ENCODE peak calls at places on chromosomes 13 and 19, in five cellular contexts. U is CD4-positive, alpha-beta T cell; D is mucosa of descending colon; A is AG10803; I is endothelial cell. Z is an unnamed sample.

GRCh38 chr13:100537951-100538462 is 50.6 kb downstream of the GGACT start:
- DNase-seq in U (no peak), D (no peak), A (no peak), I (no peak), Z (no peak)

GRCh38 chr13:50410921-50411712 is 395.9 kb downstream of the KCNRG start:
- DNase-seq in U (no peak), D (no peak), A (peak; percentile 76), I (no peak), Z (no peak)

GRCh38 chr13:23636360-23636759 is 66.1 kb downstream of the TNFRSF19 start:
- DNase-seq in U (no peak), D (no peak), A (no peak), I (no peak), Z (no peak)

GRCh38 chr19:610801-611505 is 21.3 kb downstream of the HCN2 start:
- DNase-seq in U (peak; percentile 51), D (peak; percentile 76), A (peak; percentile 74), I (no peak), Z (no peak)

GRCh38 chr19:4369888-4370260 is 26.5 kb downstream of the MPND start:
- DNase-seq in U (peak; percentile 73), D (peak; percentile 84), A (peak; percentile 65), I (peak; percentile 56), Z (no peak)

GRCh38 chr19:39236527-39236926 is 8.3 kb downstream of the IFNL3 start:
- DNase-seq in U (no peak), D (peak; percentile 62), A (no peak), I (no peak), Z (no peak)

GRCh38 chr19:2371656-2372055 is 11.6 kb downstream of the TMPRSS9 start:
- DNase-seq in U (no peak), D (no peak), A (peak; percentile 38), I (no peak), Z (no peak)

GRCh38 chr13:51221674-51222509 is at the start of gene FAM124A:
- DNase-seq in U (peak; percentile 13), D (no peak), A (peak; percentile 16), I (peak; percentile 71), Z (peak; percentile 40)

GRCh38 chr13:23870356-23871146 is 18.6 kb downstream of the MIPEP start:
- DNase-seq in U (no peak), D (no peak), A (peak; percentile 9), I (no peak), Z (no peak)

GRCh38 chr13:113091891-113092775 is 13.5 kb upstream of the F7 start:
- DNase-seq in U (no peak), D (peak; percentile 33), A (no peak), I (no peak), Z (peak; percentile 18)

GRCh38 chr13:27290715-27291114 is 20.1 kb downstream of the RASL11A start:
- DNase-seq in U (no peak), D (no peak), A (no peak), I (no peak), Z (no peak)

GRCh38 chr13:45446181-45446580 is 18.6 kb upstream of the COG3 start:
- DNase-seq in U (no peak), D (no peak), A (peak; percentile 75), I (no peak), Z (no peak)

GRCh38 chr19:57653689-57654088 is 15.0 kb upstream of the ZSCAN4 start:
- DNase-seq in U (no peak), D (no peak), A (no peak), I (no peak), Z (no peak)

GRCh38 chr13:112545866-112546265 is 42.1 kb downstream of the TUBGCP3 start:
- DNase-seq in U (no peak), D (no peak), A (peak; percentile 70), I (no peak), Z (no peak)

GRCh38 chr19:12778020-12778904 is 2.9 kb upstream of the HOOK2 start:
- DNase-seq in U (no peak), D (peak; percentile 86), A (peak; percentile 81), I (peak; percentile 77), Z (no peak)

GRCh38 chr13:50025446-50025845 is 10.2 kb downstream of the KCNRG start:
- DNase-seq in U (no peak), D (no peak), A (peak; percentile 3), I (no peak), Z (no peak)

GRCh38 chr13:24511019-24511823 is 1.4 kb downstream of the PARP4 start:
- DNase-seq in U (peak; percentile 11), D (no peak), A (peak; percentile 84), I (no peak), Z (no peak)

DNA sequence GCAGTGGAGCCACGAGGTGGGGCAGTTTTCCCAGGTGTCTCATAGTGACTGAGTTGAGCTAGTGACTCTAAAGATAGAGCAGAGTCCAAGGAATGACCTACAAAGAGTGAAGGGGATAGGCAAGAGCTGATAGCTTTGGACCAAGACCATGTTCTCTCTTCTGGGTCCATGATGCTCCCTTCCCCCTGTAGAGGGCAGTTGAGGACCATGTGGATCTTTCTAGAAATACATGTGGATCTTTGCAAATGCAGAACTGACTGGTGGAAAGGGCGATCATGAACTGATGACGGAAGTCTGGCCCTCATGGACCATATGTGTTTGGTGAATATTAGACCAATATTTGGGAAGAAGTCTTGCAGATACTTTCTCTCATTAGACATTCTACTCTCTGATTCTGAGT is 6.9 kb downstream of the PSG1 start:
- DNase-seq in U (no peak), D (no peak), A (no peak), I (no peak), Z (no peak)
- TF ChIP-seq CTCF in U (no peak), D (no peak), A (peak; percentile 33), I (no peak), Z (no peak)

GRCh38 chr19:6519289-6519688 is 11.5 kb upstream of the TNFSF9 start:
- DNase-seq in U (no peak), D (no peak), A (peak; percentile 80), I (no peak), Z (no peak)

GRCh38 chr19:6521718-6522646 is 8.8 kb upstream of the TNFSF9 start:
- DNase-seq in U (peak; percentile 20), D (peak; percentile 81), A (no peak), I (no peak), Z (no peak)

GRCh38 chr19:6514926-6515325 is 12.8 kb upstream of the TUBB4A start:
- DNase-seq in U (no peak), D (no peak), A (no peak), I (no peak), Z (no peak)

GRCh38 chr19:6516018-6516658 is 14.0 kb upstream of the TUBB4A start:
- DNase-seq in U (peak; percentile 41), D (peak; percentile 95), A (peak; percentile 88), I (peak; percentile 88), Z (peak; percentile 79)

DNA sequence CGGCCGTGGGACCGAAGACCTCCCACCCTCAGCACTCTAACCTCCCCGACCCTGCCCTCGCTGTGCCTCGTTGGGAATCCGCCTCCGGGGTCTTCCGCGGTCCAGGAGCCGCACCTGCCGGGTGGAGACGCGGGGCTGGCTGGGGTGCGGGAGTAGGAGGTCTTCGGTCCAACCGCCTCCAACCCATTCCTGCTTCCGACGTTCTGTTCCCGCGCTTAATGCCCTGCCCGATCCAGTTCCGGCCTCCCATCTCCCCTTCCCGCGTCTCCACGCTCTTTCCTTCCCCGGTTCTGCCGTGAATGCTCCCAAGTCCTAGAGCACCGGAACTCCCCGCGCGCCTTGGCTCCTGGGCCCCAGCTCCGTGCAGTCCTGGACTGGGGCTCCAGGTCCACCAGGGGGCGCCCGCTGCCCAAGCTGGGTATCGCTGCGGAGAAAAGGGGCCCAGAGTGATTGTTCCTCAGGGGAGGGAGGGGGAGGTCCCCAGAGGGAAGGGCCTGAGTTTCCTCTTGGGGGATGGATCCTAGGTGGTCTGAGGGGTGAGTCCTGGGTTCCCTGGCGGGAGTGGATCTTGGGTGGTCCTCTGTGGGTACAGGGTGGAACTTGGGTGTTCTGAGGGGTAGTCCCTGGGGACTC is 14.1 kb upstream of the TNFSF9 start:
- DNase-seq in U (peak; percentile 93), D (peak; percentile 92), A (peak; percentile 78), I (peak; percentile 94), Z (peak; percentile 95)
- TF ChIP-seq CTCF in U (peak; percentile 95), D (peak; percentile 97), A (peak; percentile 82), I (peak; percentile 91), Z (peak; percentile 93)

DNA sequence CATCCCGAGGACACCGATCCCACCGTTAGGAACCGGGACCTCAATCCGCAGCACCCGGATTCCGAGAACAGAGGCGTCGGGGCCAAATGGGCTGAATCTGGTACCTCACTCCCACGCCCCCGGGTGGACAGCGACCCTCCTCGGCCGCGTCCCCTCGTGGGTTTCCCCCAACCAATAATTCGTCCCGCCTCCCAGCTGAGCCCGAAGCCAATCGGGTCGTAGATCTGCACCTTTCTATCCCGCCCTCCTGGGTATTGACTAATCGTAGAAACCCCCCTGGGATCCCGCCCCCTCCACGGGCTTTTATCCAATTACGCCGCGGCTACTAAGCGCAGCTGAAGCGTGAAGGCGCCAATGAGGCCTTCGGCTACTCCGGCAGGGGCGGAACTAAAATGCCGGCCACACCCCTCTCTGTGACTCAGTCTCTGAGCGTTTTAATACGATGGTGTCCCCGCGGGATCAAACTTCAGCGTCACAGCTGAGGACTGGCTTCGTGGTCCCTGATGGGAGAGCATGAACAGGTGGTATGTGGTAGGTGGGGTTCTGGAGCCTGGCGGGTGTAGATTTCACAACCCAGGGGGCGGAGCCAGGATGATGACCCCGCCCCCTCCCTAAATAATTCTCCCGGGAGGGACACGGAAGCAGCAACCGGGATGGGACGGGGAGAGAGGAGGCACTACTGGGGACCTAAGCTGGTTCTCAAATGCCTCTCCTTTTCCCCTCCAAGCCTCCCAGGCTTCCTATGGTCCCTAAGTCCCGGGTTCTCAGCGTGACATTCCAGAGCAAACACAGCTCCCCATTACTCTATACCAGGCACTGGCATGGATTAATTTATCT is at the start of the genes CCDC159 and TMEM205:
- DNase-seq in U (peak; percentile 98), D (peak; percentile 99), A (peak; percentile 99), I (peak; percentile 96), Z (peak; percentile 95)
- TF ChIP-seq CTCF in U (no peak), D (peak; percentile 25), A (no peak), I (no peak), Z (no peak)

GRCh38 chr19:8695501-8695900 is 3.1 kb downstream of the ACTL9 start:
- DNase-seq in U (no peak), D (no peak), A (no peak), I (no peak), Z (no peak)

GRCh38 chr19:8688930-8689329 is 9.7 kb downstream of the ACTL9 start:
- DNase-seq in U (no peak), D (no peak), A (no peak), I (no peak), Z (no peak)

GRCh38 chr19:8686549-8686948 is 12.0 kb downstream of the ACTL9 start:
- DNase-seq in U (no peak), D (no peak), A (no peak), I (no peak), Z (no peak)

GRCh38 chr19:8695911-8696310 is 2.7 kb downstream of the ACTL9 start:
- DNase-seq in U (no peak), D (no peak), A (no peak), I (no peak), Z (no peak)

DNA sequence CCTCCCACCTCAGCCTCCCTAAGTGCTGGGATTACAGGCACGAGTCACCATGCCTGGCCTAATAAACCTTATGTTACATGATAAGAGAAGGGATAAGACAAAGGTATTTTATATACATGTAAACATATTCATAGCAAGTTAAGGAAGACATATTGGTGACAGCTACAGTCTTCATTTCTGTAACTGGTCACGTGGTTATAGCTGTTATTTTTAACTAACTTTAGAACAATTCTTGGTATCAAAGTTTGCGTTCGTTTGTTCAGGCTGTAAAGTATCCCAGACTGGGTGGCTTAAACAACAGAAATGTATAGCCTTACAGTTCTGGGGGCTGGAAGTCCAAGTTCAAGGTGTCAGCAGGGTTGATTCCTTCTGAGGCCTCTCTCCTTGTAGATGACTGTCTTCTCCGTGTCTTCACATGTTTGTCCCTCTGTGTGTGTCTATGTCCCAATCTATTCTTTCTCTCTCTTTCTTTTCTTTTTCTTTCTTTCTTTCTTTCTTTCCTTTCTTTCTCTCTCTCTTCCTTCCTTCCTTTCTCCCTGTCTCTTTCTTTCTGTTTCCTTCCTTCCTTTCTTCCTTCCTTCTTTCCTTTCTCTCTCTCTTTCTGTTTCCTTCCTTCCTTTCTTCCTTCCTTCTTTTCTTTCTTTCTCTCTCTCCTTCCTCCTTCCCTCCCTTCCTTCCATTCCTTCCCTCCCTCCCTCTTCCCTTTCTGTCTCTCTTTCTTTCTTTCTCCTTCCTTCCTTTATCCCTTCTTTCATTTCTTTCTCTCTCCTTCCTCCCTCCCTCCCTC is 7.6 kb downstream of the ACTL9 start:
- DNase-seq in U (no peak), D (no peak), A (no peak), I (no peak), Z (no peak)
- TF ChIP-seq CTCF in U (no peak), D (no peak), A (no peak), I (no peak), Z (no peak)

Z was measured in mesothelial cell of epicardium.